ENCODE peak calls at places on chromosomes 7 and 10, in six cellular contexts. Y is AG10803, B is fibroblast of pulmonary artery, P is WTC11, A is GM10248, K is Caco-2. O is an unnamed sample.

GRCh38 chr7:129690701-129691100 is 79.2 kb downstream of the NRF1 start:
- DNase-seq in K (no peak), P (no peak), Y (no peak), A (no peak), B (no peak), O (no peak)

GRCh38 chr7:42348071-42348470 is 111.1 kb upstream of the GLI3 start:
- DNase-seq in P (no peak), K (no peak), A (no peak), Y (no peak), B (no peak), O (no peak)

GRCh38 chr7:127896683-127897082 is 134.6 kb downstream of the LRRC4 start:
- DNase-seq in B (no peak), K (no peak), A (no peak), Y (no peak), P (no peak), O (no peak)

GRCh38 chr7:33940503-33940902 is 35.2 kb downstream of the BMPER start:
- DNase-seq in B (no peak), K (no peak), A (no peak), P (no peak), Y (no peak), O (no peak)

GRCh38 chr10:12984165-12984747 is 17.3 kb downstream of the CCDC3 start:
- DNase-seq in Y (no peak), K (no peak), P (no peak), A (no peak), B (peak), O (no peak)

GRCh38 chr7:117112640-117113039 is 159.3 kb downstream of the ST7 start:
- DNase-seq in B (no peak), K (no peak), A (no peak), Y (no peak), P (no peak), O (no peak)

GRCh38 chr7:152588350-152588749 is 87.6 kb downstream of the XRCC2 start:
- DNase-seq in Y (peak), A (no peak), B (peak), K (peak), P (no peak), O (no peak)

GRCh38 chr10:6499974-6500373 is 80.1 kb downstream of the PRKCQ start:
- DNase-seq in P (no peak), Y (no peak), B (no peak), K (no peak), A (no peak), O (no peak)

GRCh38 chr7:75650671-75651070 is 88.1 kb downstream of the HIP1 start:
- DNase-seq in A (no peak), Y (no peak), P (no peak), K (no peak), B (no peak), O (no peak)

GRCh38 chr10:10528563-10528910 is 489.1 kb upstream of the CELF2 start:
- DNase-seq in P (no peak), A (no peak), Y (no peak), B (peak), K (no peak), O (no peak)

GRCh38 chr10:119209050-119209735 is 1.8 kb downstream of the GRK5 start:
- DNase-seq in B (peak), P (peak), K (peak), Y (peak), A (peak), O (peak)

GRCh38 chr10:35638116-35638515 is 4.0 kb downstream of the FZD8 start:
- DNase-seq in K (no peak), P (no peak), A (no peak), Y (no peak), B (no peak), O (no peak)

GRCh38 chr10:35633006-35633980 is 8.8 kb downstream of the FZD8 start:
- DNase-seq in K (no peak), A (no peak), Y (no peak), P (no peak), B (no peak), O (no peak)

GRCh38 chr10:35637456-35637855 is 4.6 kb downstream of the FZD8 start:
- DNase-seq in A (no peak), K (no peak), P (peak), B (peak), Y (no peak), O (no peak)

GRCh38 chr10:35636942-35637341 is 5.2 kb downstream of the FZD8 start:
- DNase-seq in P (no peak), B (no peak), K (no peak), A (no peak), Y (no peak), O (no peak)

DNA sequence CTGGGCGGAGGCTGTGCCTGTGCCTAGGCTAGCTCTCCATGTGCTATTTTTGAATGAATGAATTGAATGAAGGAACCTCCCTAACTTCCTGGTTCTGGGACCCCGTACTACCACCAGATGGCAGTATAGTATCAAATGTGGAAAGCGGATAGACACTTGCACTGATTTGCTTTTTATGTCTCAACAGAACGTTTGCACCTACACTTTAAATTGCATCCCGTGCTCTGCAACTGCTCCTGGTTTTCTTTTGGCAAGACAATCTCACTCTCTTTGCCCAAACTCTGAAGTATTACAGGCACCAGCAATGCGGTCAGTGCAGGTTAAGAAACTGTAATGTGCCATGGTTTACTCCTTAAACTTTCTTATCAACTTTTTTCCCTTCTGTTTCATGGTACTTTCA is 6.5 kb downstream of the FZD8 start:
- DNase-seq in P (peak), B (peak), A (peak), K (peak), Y (peak), O (no peak)
- TF ChIP-seq CTCF in P (peak), B (peak), A (peak), K (peak), Y (peak), O (peak)

GRCh38 chr10:117997673-117998072 is 49.1 kb downstream of the RAB11FIP2 start:
- DNase-seq in P (no peak), K (no peak), Y (no peak), A (no peak), B (no peak), O (no peak)
- TF ChIP-seq CTCF in P (no peak), K (no peak), Y (no peak), A (no peak), B (no peak), O (no peak)

DNA sequence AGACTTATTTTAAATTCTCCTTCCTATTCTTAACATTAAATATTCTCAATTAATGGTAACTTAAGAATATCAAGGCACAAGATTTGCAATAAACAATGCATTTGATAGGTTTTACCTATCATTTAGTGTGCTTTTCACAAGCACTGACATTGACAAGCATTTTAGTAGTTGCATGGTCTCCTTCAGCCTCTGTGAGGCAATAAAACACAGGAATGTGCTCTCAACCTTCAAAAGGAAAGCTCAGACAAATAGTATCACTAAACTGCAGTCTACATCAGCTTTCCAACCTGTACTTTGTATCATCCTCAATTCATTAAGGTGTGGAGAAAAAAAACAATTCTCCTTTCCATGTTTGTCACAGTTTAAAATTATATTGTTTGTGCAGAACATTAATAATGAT is 51.1 kb upstream of the TSPAN13 start:
- DNase-seq in P (no peak), B (peak), K (no peak), A (no peak), Y (no peak), O (no peak)
- TF ChIP-seq CTCF in P (no peak), B (peak), K (no peak), A (no peak), Y (no peak), O (no peak)

GRCh38 chr7:146115665-146116451 is 743 bp upstream of the CNTNAP2 start:
- DNase-seq in K (peak), P (peak), B (peak), A (peak), Y (peak), O (peak)

GRCh38 chr7:146116452-146117219 is at the start of gene CNTNAP2:
- DNase-seq in A (no peak), P (peak), K (peak), Y (peak), B (peak), O (peak)

GRCh38 chr7:146123715-146124114 is 7.1 kb downstream of the CNTNAP2 start:
- DNase-seq in B (no peak), A (no peak), Y (no peak), K (no peak), P (no peak), O (no peak)

DNA sequence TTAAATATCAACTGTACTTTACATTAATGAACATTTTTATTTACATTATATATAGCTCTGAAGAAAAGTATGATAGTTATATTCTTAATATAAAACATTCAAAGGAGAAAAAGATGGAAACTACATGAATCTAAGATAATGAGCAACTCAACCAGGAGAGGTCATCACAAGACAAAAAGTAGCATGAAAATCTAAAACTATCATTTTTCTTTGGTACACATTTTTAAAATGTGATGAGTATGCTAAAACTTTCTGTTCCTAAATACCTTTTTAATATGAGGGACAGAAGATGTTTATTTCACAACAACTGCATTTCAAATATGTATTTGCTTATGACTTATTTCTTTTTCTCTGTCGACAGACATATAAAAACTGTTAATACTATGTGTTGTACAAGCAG is 2.4 kb downstream of the CNTNAP2 start:
- DNase-seq in P (no peak), Y (no peak), A (no peak), K (no peak), B (peak), O (no peak)
- TF ChIP-seq CTCF in P (no peak), Y (no peak), A (no peak), K (no peak), B (no peak), O (no peak)

GRCh38 chr10:91643700-91644099 is 10.8 kb upstream of the PPP1R3C start:
- DNase-seq in A (no peak), Y (no peak), P (peak), K (no peak), B (peak), O (no peak)
- TF ChIP-seq CTCF in A (no peak), Y (peak), P (no peak), K (no peak), B (peak), O (no peak)